ENCODE peak calls at places on chromosome 7, in eight cellular contexts. I is NCI-H69; Z is stimulated activated CD8-positive, alpha-beta memory T cell treated with anti-CD3 and anti-CD28 coated beads, Interleukin-7, amount 100 ng/mL, for 1 hour; W is Daoy; L is transverse colon; T is IMR-90; N is activated B cell treated with CpG ODN at 0.5 μM for 24 hours; C is nucleus accumbens. Y is an unnamed sample.
A peak's percentile ranks its signal among the peaks of the same experiment; 100 is the strongest.

GRCh38 chr7:117169907-117170306 is 153.0 kb downstream of the WNT2 start:
- DNase-seq in I (peak; percentile 84), Z (no peak), W (peak; percentile 86), L (no peak), T (no peak), N (no peak), C (no peak), Y (no peak)

GRCh38 chr7:112938895-112939588 is 147.6 kb downstream of the GPR85 start:
- DNase-seq in I (peak; percentile 72), Z (no peak), W (peak; percentile 30), L (peak; percentile 16), T (peak; percentile 20), N (no peak), C (no peak), Y (peak; percentile 25)

GRCh38 chr7:126079581-126079980 is 1150.0 kb upstream of the POT1 start:
- DNase-seq in I (no peak), Z (no peak), W (no peak), L (no peak), T (no peak), N (no peak), C (no peak), Y (no peak)

GRCh38 chr7:126656165-126656564 is 596.6 kb downstream of the GRM8 start:
- DNase-seq in I (peak; percentile 26), Z (no peak), W (no peak), L (no peak), T (no peak), N (no peak), C (no peak), Y (no peak)

GRCh38 chr7:106009511-106010226 is 46.6 kb downstream of the CDHR3 start:
- DNase-seq in I (peak; percentile 98), Z (peak; percentile 58), W (peak; percentile 97), L (peak; percentile 90), T (peak; percentile 98), N (peak; percentile 73), C (peak; percentile 51), Y (peak; percentile 76)

GRCh38 chr7:142438235-142438922 is 180.5 kb upstream of the PRSS58 start:
- DNase-seq in I (peak; percentile 44), Z (no peak), W (peak; percentile 62), L (peak; percentile 52), T (peak; percentile 64), N (no peak), C (no peak), Y (no peak)

GRCh38 chr7:140607441-140607989 is 33.1 kb downstream of the DENND2A start:
- DNase-seq in I (no peak), Z (no peak), W (peak; percentile 44), L (peak; percentile 36), T (peak; percentile 91), N (no peak), C (peak; percentile 90), Y (peak; percentile 89)

GRCh38 chr7:4934419-4935025 is 24.5 kb downstream of the MMD2 start:
- DNase-seq in I (no peak), Z (no peak), W (no peak), L (no peak), T (no peak), N (no peak), C (peak; percentile 66), Y (no peak)

GRCh38 chr7:30559566-30559965 is 35.1 kb upstream of the GARS1 start:
- DNase-seq in I (peak; percentile 36), Z (no peak), W (peak; percentile 15), L (no peak), T (no peak), N (no peak), C (no peak), Y (no peak)

GRCh38 chr7:47285860-47286491 is 295.9 kb downstream of the TNS3 start:
- DNase-seq in I (no peak), Z (no peak), W (no peak), L (no peak), T (no peak), N (no peak), C (no peak), Y (no peak)

GRCh38 chr7:102874166-102874829 is 38.5 kb upstream of the LRRC17 start:
- DNase-seq in I (no peak), Z (no peak), W (peak; percentile 94), L (no peak), T (peak; percentile 94), N (no peak), C (no peak), Y (no peak)

GRCh38 chr7:40604601-40605438 is 470.0 kb downstream of the SUGCT start:
- DNase-seq in I (peak; percentile 39), Z (no peak), W (peak; percentile 85), L (peak; percentile 22), T (peak; percentile 52), N (no peak), C (peak; percentile 2), Y (peak; percentile 34)

GRCh38 chr7:38908759-38909335 is at the start of gene VPS41:
- DNase-seq in I (peak; percentile 92), Z (peak; percentile 52), W (peak; percentile 88), L (peak; percentile 86), T (peak; percentile 69), N (peak; percentile 56), C (peak; percentile 81), Y (peak; percentile 81)

GRCh38 chr7:143205560-143206293 is 16.1 kb upstream of the TAS2R40 start:
- DNase-seq in I (no peak), Z (no peak), W (peak; percentile 69), L (peak; percentile 24), T (no peak), N (peak; percentile 33), C (no peak), Y (peak; percentile 34)

GRCh38 chr7:108449577-108449920 is 6.7 kb downstream of the NRCAM start:
- DNase-seq in I (no peak), Z (no peak), W (no peak), L (no peak), T (no peak), N (no peak), C (no peak), Y (peak; percentile 4)

GRCh38 chr7:7385421-7385820 is 150.3 kb downstream of the COL28A1 start:
- DNase-seq in I (no peak), Z (no peak), W (no peak), L (no peak), T (no peak), N (no peak), C (no peak), Y (no peak)

GRCh38 chr7:69775231-69775771 is 177.0 kb downstream of the AUTS2 start:
- DNase-seq in I (peak; percentile 82), Z (no peak), W (peak; percentile 90), L (no peak), T (no peak), N (no peak), C (no peak), Y (no peak)

GRCh38 chr7:101486056-101486763 is 123.5 kb downstream of the COL26A1 start:
- DNase-seq in I (no peak), Z (no peak), W (no peak), L (no peak), T (no peak), N (no peak), C (no peak), Y (no peak)

GRCh38 chr7:91263359-91264082 is 712 bp upstream of the FZD1 start:
- DNase-seq in I (peak; percentile 72), Z (no peak), W (peak; percentile 42), L (peak; percentile 38), T (no peak), N (no peak), C (no peak), Y (peak; percentile 39)

GRCh38 chr7:2633538-2634264 is 1.9 kb downstream of the TTYH3 start:
- DNase-seq in I (peak; percentile 63), Z (no peak), W (peak; percentile 89), L (no peak), T (peak; percentile 89), N (no peak), C (peak; percentile 63), Y (no peak)

GRCh38 chr7:32299133-32299702 is 191.0 kb downstream of the LSM5 start:
- DNase-seq in I (peak; percentile 34), Z (no peak), W (peak; percentile 83), L (no peak), T (no peak), N (no peak), C (no peak), Y (no peak)

GRCh38 chr7:36653011-36653670 is 71.2 kb downstream of the AOAH start:
- DNase-seq in I (peak; percentile 70), Z (no peak), W (peak; percentile 85), L (no peak), T (peak; percentile 79), N (no peak), C (no peak), Y (no peak)

GRCh38 chr7:23712368-23713284 is 2.6 kb downstream of the STK31 start:
- DNase-seq in I (peak; percentile 71), Z (no peak), W (peak; percentile 59), L (no peak), T (peak; percentile 78), N (no peak), C (no peak), Y (peak; percentile 59)

GRCh38 chr7:28419717-28420116 is 7.4 kb downstream of the CREB5 start:
- DNase-seq in I (no peak), Z (no peak), W (peak; percentile 78), L (no peak), T (peak; percentile 98), N (no peak), C (no peak), Y (no peak)

GRCh38 chr7:143383642-143383957 is 2.5 kb downstream of the ZYX start:
- DNase-seq in I (no peak), Z (no peak), W (peak; percentile 7), L (no peak), T (no peak), N (no peak), C (no peak), Y (no peak)

Y was measured in putamen.